ENCODE peak calls at places on chromosomes 5 and 9, in eight cellular contexts. E is PC-9, G is hepatocyte, R is HCT116, O is MM.1S, A is Karpas-422, B is PC-3, N is GM23248. P is an unnamed sample.

GRCh38 chr9:105116047-105116868 is 128.2 kb upstream of the SLC44A1 start:
- DNase-seq in R (no peak), N (no peak), B (no peak), A (no peak), G (peak; percentile 75), E (peak; percentile 92), O (no peak), P (no peak)

GRCh38 chr5:115333164-115333563 is 36.7 kb upstream of the CCDC112 start:
- DNase-seq in A (no peak), N (no peak), G (no peak), R (no peak), E (no peak), B (no peak), O (peak; percentile 90), P (no peak)

GRCh38 chr5:132003170-132003744 is 8.2 kb downstream of the ACSL6 start:
- DNase-seq in R (no peak), E (no peak), O (no peak), G (no peak), B (no peak), A (no peak), N (peak; percentile 26), P (peak; percentile 33)

GRCh38 chr9:35771943-35772342 is 17.9 kb upstream of the MSMP start:
- DNase-seq in O (no peak), R (no peak), G (peak; percentile 49), B (peak; percentile 77), N (no peak), E (peak; percentile 77), A (no peak), P (no peak)

GRCh38 chr5:139642891-139643871 is 5.0 kb upstream of the CXXC5 start:
- DNase-seq in E (peak; percentile 79), A (no peak), G (peak; percentile 91), B (peak; percentile 63), N (no peak), R (no peak), O (no peak), P (peak; percentile 19)

GRCh38 chr5:117943120-117943519 is 1045.2 kb downstream of the DTWD2 start:
- DNase-seq in G (no peak), E (no peak), B (no peak), R (no peak), A (no peak), N (no peak), O (no peak), P (no peak)

GRCh38 chr9:138013836-138014569 is 136.4 kb downstream of the CACNA1B start:
- DNase-seq in O (no peak), G (no peak), E (no peak), A (no peak), R (no peak), N (no peak), B (no peak), P (peak; percentile 19)

GRCh38 chr9:137493163-137494103 is 34.3 kb upstream of the NSMF start:
- DNase-seq in R (no peak), A (no peak), O (no peak), G (no peak), N (no peak), B (no peak), E (no peak), P (no peak)

GRCh38 chr5:15263942-15264341 is 236.0 kb upstream of the FBXL7 start:
- DNase-seq in A (no peak), R (no peak), N (no peak), G (no peak), O (no peak), B (no peak), E (no peak), P (no peak)

GRCh38 chr5:17743580-17744435 is 109.5 kb downstream of the TAF11L14 start:
- DNase-seq in A (no peak), O (no peak), R (no peak), N (peak; percentile 20), E (no peak), B (peak; percentile 60), G (no peak), P (no peak)

GRCh38 chr9:17135578-17135904 is 701 bp downstream of the CNTLN start:
- DNase-seq in E (no peak), A (no peak), N (no peak), G (no peak), O (peak; percentile 17), R (no peak), B (peak; percentile 14), P (no peak)

GRCh38 chr5:38124321-38124720 is 134.0 kb upstream of the EGFLAM start:
- DNase-seq in N (no peak), E (no peak), B (no peak), O (no peak), G (no peak), A (no peak), R (no peak), P (no peak)

GRCh38 chr5:139384591-139385051 is 1.5 kb upstream of the SLC23A1 start:
- DNase-seq in R (no peak), A (no peak), E (no peak), G (no peak), B (no peak), N (no peak), O (no peak), P (no peak)

GRCh38 chr5:177396807-177397206 is 3.7 kb downstream of the PFN3 start:
- DNase-seq in B (no peak), G (no peak), E (no peak), O (no peak), N (no peak), R (no peak), A (no peak), P (peak; percentile 9)

GRCh38 chr5:150783422-150783928 is 4.9 kb downstream of the SMIM3 start:
- DNase-seq in O (no peak), B (peak; percentile 97), A (no peak), R (peak; percentile 83), G (peak; percentile 82), E (peak; percentile 87), N (peak; percentile 96), P (no peak)

GRCh38 chr9:21527579-21527978 is 45.5 kb upstream of the IFNE start:
- DNase-seq in E (no peak), B (no peak), O (no peak), A (peak; percentile 60), N (no peak), R (no peak), G (no peak), P (peak; percentile 1)

GRCh38 chr9:94011134-94011533 is 56.0 kb upstream of the BARX1 start:
- DNase-seq in E (no peak), G (no peak), R (no peak), B (peak; percentile 36), N (peak; percentile 66), O (no peak), A (no peak), P (no peak)

GRCh38 chr5:120106912-120107525 is 357.1 kb upstream of the PRR16 start:
- DNase-seq in R (no peak), E (no peak), O (no peak), G (no peak), A (no peak), B (no peak), N (no peak), P (no peak)

GRCh38 chr9:71680189-71680983 is 87.9 kb downstream of the CEMIP2 start:
- DNase-seq in E (peak; percentile 97), G (peak; percentile 52), R (no peak), B (peak; percentile 82), N (peak; percentile 71), O (no peak), A (no peak), P (no peak)

GRCh38 chr9:114908796-114909448 is 21.5 kb downstream of the TNFSF8 start:
- DNase-seq in O (peak; percentile 33), A (peak; percentile 70), R (no peak), N (peak; percentile 73), G (no peak), E (peak; percentile 52), B (peak; percentile 62), P (no peak)

GRCh38 chr5:60836131-60836530 is 7.9 kb downstream of the ELOVL7 start:
- DNase-seq in A (no peak), O (no peak), N (no peak), R (no peak), G (no peak), E (no peak), B (no peak), P (no peak)
- H3K9me2 ChIP-seq in A (no peaks in the 10 kb centered on the region), O (no peaks in the 10 kb centered on the region), N (no peaks in the 10 kb centered on the region), R (no peaks in the 10 kb centered on the region), G (no peaks in the 10 kb centered on the region), E (no peaks in the 10 kb centered on the region), B (no peaks in the 10 kb centered on the region), P (no peaks in the 10 kb centered on the region)

GRCh38 chr5:116914869-116915504 is 340.4 kb upstream of the SEMA6A start:
- DNase-seq in R (no peak), N (no peak), A (no peak), O (no peak), G (no peak), E (no peak), B (no peak), P (no peak)
- H3K9me2 ChIP-seq in R (no peaks in the 10 kb centered on the region), N (no peaks in the 10 kb centered on the region), A (no peaks in the 10 kb centered on the region), O (no peaks in the 10 kb centered on the region), G (no peaks in the 10 kb centered on the region), E (no peaks in the 10 kb centered on the region), B (no peaks in the 10 kb centered on the region), P (no peaks in the 10 kb centered on the region)

DNA sequence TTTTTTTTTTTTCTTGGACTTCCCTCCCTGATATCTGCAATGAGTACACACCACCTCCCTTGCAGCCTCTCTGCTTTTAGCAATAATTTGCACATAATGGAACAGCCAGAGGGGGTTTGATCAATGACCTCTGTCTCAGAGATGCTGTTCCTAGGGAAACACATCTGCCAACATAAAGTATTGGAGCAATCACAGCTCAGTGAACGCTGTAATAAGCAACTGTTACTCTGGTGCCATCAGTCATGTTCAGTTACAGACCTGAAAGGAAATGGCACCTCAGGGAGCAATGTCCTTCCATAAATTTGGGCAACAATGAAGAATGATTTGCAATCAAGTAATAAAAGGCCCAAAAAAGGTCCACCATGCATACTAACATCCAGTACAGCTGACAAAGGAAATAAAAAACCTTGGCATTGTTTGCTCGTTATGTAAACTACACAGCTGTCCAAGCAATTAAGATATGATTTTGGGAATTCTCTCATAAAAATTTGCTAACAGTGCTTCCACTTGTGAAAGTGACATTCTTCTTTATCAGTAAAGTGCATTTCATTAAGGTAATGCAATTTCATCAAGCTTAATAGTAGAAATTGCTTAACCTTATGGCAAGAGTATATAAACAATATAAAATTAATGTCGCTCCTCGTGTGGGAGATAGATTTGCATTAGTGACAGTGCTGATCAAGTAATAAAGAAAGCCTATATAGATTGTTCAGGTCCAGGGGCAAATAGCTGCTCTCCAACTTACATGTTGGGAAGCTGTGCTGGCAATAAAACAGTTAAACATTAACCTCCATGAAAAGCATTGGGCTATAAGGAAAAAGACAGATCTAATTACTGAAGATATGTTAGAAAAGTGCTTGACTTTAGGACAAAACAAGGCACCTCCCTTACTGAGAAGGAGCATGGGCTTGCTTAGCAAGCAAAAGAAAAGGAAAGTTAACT is 167.7 kb downstream of the RASEF start:
- DNase-seq in E (no peak), O (no peak), B (no peak), R (no peak), N (no peak), G (peak; percentile 26), A (no peak), P (peak; percentile 41)
- H3K9me2 ChIP-seq in E (no peaks in the 10 kb centered on the region), O (no peaks in the 10 kb centered on the region), B (no peaks in the 10 kb centered on the region), R (no peaks in the 10 kb centered on the region), N (no peaks in the 10 kb centered on the region), G (no peaks in the 10 kb centered on the region), A (no peaks in the 10 kb centered on the region), P (no peaks in the 10 kb centered on the region)

DNA sequence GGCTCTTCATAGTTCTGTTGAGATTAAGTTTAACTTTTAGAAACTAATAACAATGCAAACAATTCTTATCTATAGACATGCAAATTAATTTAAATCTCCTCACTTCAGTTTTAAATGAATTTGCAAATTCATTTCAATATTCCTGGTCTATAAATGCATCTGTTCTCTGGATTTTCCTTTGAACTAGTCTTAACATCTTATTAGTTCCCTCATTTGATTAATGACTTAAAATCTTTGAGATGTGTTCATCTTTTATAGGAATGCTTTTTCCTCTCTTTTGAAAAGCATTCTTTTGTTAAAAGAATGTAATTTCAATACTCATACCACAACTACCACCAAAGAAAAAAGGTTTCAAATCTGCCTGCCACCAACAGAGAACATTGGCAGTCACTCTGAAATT is 169.4 kb downstream of the RASEF start:
- DNase-seq in E (no peak), B (no peak), G (no peak), A (no peak), O (no peak), N (no peak), R (no peak), P (no peak)
- H3K9me2 ChIP-seq in E (no peaks in the 10 kb centered on the region), B (no peaks in the 10 kb centered on the region), G (no peaks in the 10 kb centered on the region), A (no peaks in the 10 kb centered on the region), O (no peaks in the 10 kb centered on the region), N (no peaks in the 10 kb centered on the region), R (no peaks in the 10 kb centered on the region), P (no peaks in the 10 kb centered on the region)

P was measured in SK-N-SH.